ENCODE peak calls at places on chromosome 19, in seven cellular contexts. W is esophagus muscularis mucosa, Q is transverse colon, A is H1, C is stomach, Z is SK-N-SH, U is sigmoid colon. N is an unnamed sample.

GRCh38 chr19:29273000-29273691 is 60.2 kb upstream of the UQCRFS1 start:
- DNase-seq in W (no peak), Q (no peak), A (no peak), C (no peak), Z (no peak), U (peak; percentile 17), N (no peak)

GRCh38 chr19:45484273-45484945 is 12.4 kb downstream of the RTN2 start:
- DNase-seq in W (no peak), Q (no peak), A (no peak), C (no peak), Z (no peak), U (no peak), N (no peak)

GRCh38 chr19:49361438-49362047 is 673 bp downstream of the TEAD2 start:
- DNase-seq in W (peak; percentile 94), Q (peak; percentile 81), A (no peak), C (peak; percentile 80), Z (peak; percentile 79), U (peak; percentile 95), N (peak; percentile 89)

GRCh38 chr19:50496189-50497029 is 14.6 kb downstream of the JOSD2 start:
- DNase-seq in W (no peak), Q (no peak), A (no peak), C (no peak), Z (peak; percentile 69), U (peak; percentile 60), N (no peak)

GRCh38 chr19:45451181-45451849 is 16.5 kb upstream of the FOSB start:
- DNase-seq in W (no peak), Q (peak; percentile 54), A (no peak), C (peak; percentile 33), Z (no peak), U (peak; percentile 83), N (no peak)

GRCh38 chr19:39539519-39540332 is at the start of gene EID2:
- DNase-seq in W (peak; percentile 98), Q (peak; percentile 96), A (no peak), C (peak; percentile 97), Z (peak; percentile 97), U (peak; percentile 98), N (peak; percentile 97)

GRCh38 chr19:29724102-29724641 is 9.1 kb upstream of the C19orf12 start:
- DNase-seq in W (no peak), Q (no peak), A (no peak), C (no peak), Z (no peak), U (no peak), N (no peak)

GRCh38 chr19:47240561-47240960 is 9.6 kb upstream of the BBC3 start:
- DNase-seq in W (no peak), Q (no peak), A (no peak), C (no peak), Z (no peak), U (no peak), N (no peak)

GRCh38 chr19:9671654-9672053 is 3.2 kb downstream of the ZNF562 start:
- DNase-seq in W (no peak), Q (no peak), A (no peak), C (no peak), Z (no peak), U (no peak), N (no peak)

GRCh38 chr19:33440682-33441081 is 67.2 kb downstream of the CEBPG start:
- DNase-seq in W (no peak), Q (no peak), A (no peak), C (no peak), Z (no peak), U (peak; percentile 35), N (no peak)

GRCh38 chr19:35788205-35788960 is 13.0 kb downstream of the ARHGAP33 start:
- DNase-seq in W (no peak), Q (no peak), A (no peak), C (no peak), Z (no peak), U (no peak), N (no peak)

GRCh38 chr19:46665072-46665471 is 4.1 kb upstream of the DACT3 start:
- DNase-seq in W (no peak), Q (no peak), A (no peak), C (no peak), Z (no peak), U (no peak), N (no peak)

GRCh38 chr19:45693168-45693788 is 812 bp downstream of the QPCTL start:
- DNase-seq in W (peak; percentile 96), Q (peak; percentile 89), A (no peak), C (peak; percentile 86), Z (peak; percentile 85), U (peak; percentile 88), N (peak; percentile 89)

GRCh38 chr19:49570997-49571676 is 9.2 kb downstream of the NOSIP start:
- DNase-seq in W (no peak), Q (peak; percentile 68), A (no peak), C (peak; percentile 53), Z (no peak), U (no peak), N (no peak)

GRCh38 chr19:55408320-55408836 is 790 bp upstream of the UBE2S start:
- DNase-seq in W (no peak), Q (no peak), A (no peak), C (no peak), Z (no peak), U (no peak), N (no peak)

GRCh38 chr19:29596080-29596479 is 10.0 kb upstream of the POP4 start:
- DNase-seq in W (no peak), Q (no peak), A (no peak), C (no peak), Z (no peak), U (no peak), N (no peak)

GRCh38 chr19:6925801-6926751 is 38.7 kb downstream of the ADGRE1 start:
- DNase-seq in W (no peak), Q (no peak), A (no peak), C (no peak), Z (no peak), U (no peak), N (no peak)

GRCh38 chr19:15285896-15286591 is 46.3 kb downstream of the BRD4 start:
- DNase-seq in W (no peak), Q (no peak), A (no peak), C (no peak), Z (no peak), U (no peak), N (no peak)

GRCh38 chr19:29687897-29688728 is 22.9 kb downstream of the PLEKHF1 start:
- DNase-seq in W (no peak), Q (no peak), A (no peak), C (no peak), Z (no peak), U (no peak), N (no peak)

GRCh38 chr19:38736036-38736412 is 8.2 kb downstream of the CAPN12 start:
- DNase-seq in W (no peak), Q (peak; percentile 69), A (no peak), C (peak; percentile 64), Z (peak; percentile 77), U (peak; percentile 76), N (no peak)

GRCh38 chr19:28940751-28941500 is 272.0 kb downstream of the UQCRFS1 start:
- DNase-seq in W (no peak), Q (no peak), A (no peak), C (no peak), Z (no peak), U (no peak), N (no peak)

DNA sequence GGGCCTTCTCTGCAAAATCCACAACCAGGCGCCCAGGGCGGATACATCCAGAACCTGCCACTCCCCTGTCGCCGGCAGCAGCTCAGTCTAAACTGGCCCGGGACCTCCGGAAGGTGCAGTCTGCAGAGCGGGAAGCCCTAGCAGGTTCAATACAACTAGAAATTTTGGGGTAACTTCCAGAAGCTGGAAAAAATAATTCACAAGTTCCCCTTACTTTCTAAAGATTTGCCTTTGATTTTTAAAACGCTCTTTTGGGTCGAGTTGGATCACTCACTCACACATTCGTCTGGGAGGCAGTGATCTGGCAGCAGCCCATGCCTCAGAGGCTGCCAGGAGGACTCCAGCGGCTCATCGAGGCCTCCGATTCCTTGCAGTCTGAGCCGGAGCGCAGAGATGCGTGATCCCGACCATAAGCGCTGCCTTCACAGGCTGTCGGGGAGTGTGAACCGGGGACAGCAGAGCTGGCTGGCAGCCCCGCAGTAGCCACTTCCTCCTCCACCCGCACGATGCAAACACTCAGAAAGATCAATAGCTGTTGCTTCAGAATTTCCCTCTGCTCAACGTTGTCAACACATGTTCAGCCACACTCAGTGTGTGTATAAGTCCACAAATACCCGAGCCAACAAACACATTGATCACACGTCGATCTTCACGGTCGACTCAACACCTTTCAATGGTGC is 35.6 kb upstream of the ZNF507 start:
- DNase-seq in W (peak; percentile 55), Q (no peak), A (no peak), C (no peak), Z (no peak), U (no peak), N (no peak)
- TF ChIP-seq POLR2AphosphoS5 in W (no peak), Q (no peak), A (no peak), C (no peak), Z (no peak), U (no peak), N (no peak)

DNA sequence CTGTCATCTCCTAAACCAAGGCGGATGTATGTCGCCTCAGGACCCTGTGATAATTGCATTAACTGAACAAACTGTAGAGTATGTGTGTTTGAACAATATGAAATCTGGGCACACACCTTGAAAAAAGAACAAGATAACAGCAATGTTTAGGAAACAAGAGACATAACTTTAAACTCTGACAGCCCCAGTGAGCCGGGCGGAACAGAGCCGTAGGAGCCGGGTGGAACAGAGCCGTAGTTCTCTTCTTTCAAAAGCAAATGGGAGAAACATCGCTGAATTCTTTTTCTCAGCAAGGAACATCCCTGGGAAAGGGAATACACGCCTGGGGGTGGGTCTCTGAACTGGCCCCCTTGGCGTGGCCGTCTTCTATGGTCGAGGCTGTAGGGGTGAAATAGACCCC is 31.8 kb upstream of the ZNF675 start:
- DNase-seq in W (no peak), Q (no peak), A (no peak), C (no peak), Z (no peak), U (no peak), N (no peak)
- TF ChIP-seq EP300 in W (no peak), Q (no peak), A (no peak), C (no peak), Z (no peak), U (no peak), N (no peak)

GRCh38 chr19:19529783-19530422 is 1.2 kb downstream of the YJEFN3 start:
- DNase-seq in W (no peak), Q (no peak), A (no peak), C (no peak), Z (no peak), U (no peak), N (no peak)

GRCh38 chr19:19531951-19532805 is 3.5 kb downstream of the YJEFN3 start:
- DNase-seq in W (no peak), Q (peak; percentile 86), A (no peak), C (peak; percentile 92), Z (peak; percentile 86), U (peak; percentile 88), N (peak; percentile 94)

GRCh38 chr19:19530889-19531288 is 2.2 kb downstream of the YJEFN3 start:
- DNase-seq in W (no peak), Q (no peak), A (no peak), C (no peak), Z (no peak), U (no peak), N (no peak)

GRCh38 chr19:19528721-19529490 is at the start of gene YJEFN3:
- DNase-seq in W (no peak), Q (no peak), A (no peak), C (no peak), Z (peak; percentile 98), U (no peak), N (no peak)

GRCh38 chr19:19530423-19530804 is 1.7 kb downstream of the YJEFN3 start:
- DNase-seq in W (no peak), Q (no peak), A (no peak), C (no peak), Z (no peak), U (no peak), N (no peak)
- TF ChIP-seq POLR2AphosphoS5 in W (no peak), Q (no peak), A (no peak), C (no peak), Z (no peak), U (no peak), N (no peak)

GRCh38 chr19:5273782-5274181 is 66.8 kb downstream of the PTPRS start:
- DNase-seq in W (no peak), Q (no peak), A (no peak), C (no peak), Z (no peak), U (no peak), N (no peak)
- TF ChIP-seq EP300 in W (no peak), Q (no peak), A (no peak), C (no peak), Z (no peak), U (no peak), N (no peak)

N was measured in suprapubic skin.